ENCODE peak calls at places on chromosomes 11 and 22, in six cellular contexts. B is fibroblast of mammary gland, K is fibroblast of lung, P is GM12865, H is PC-9, Z is AG04449. Q is an unnamed sample.

GRCh38 chr11:102241026-102241425 is 76.3 kb upstream of the BIRC3 start:
- DNase-seq in B (peak), K (peak), P (peak), H (peak), Z (no peak), Q (no peak)

GRCh38 chr11:57427692-57428082 is 766 bp upstream of the SLC43A3 start:
- DNase-seq in B (peak), K (peak), P (no peak), H (no peak), Z (no peak), Q (peak)

GRCh38 chr11:2423157-2424025 is 20.9 kb downstream of the TRPM5 start:
- DNase-seq in B (no peak), K (no peak), P (no peak), H (no peak), Z (no peak), Q (no peak)

GRCh38 chr11:88338223-88338661 is 706 bp upstream of the CTSC start:
- DNase-seq in B (peak), K (peak), P (peak), H (peak), Z (no peak), Q (peak)

GRCh38 chr11:1869427-1870325 is 16.8 kb downstream of the LSP1 start:
- DNase-seq in B (no peak), K (no peak), P (no peak), H (no peak), Z (no peak), Q (no peak)

GRCh38 chr11:131372243-131372930 is 2.0 kb downstream of the NTM start:
- DNase-seq in B (no peak), K (no peak), P (no peak), H (no peak), Z (no peak), Q (no peak)

GRCh38 chr11:64762916-64763803 is 3.4 kb upstream of the PYGM start:
- DNase-seq in B (peak), K (peak), P (no peak), H (no peak), Z (peak), Q (peak)

GRCh38 chr22:27593378-27593777 is 208.2 kb downstream of the MN1 start:
- DNase-seq in B (no peak), K (no peak), P (no peak), H (no peak), Z (no peak), Q (no peak)

GRCh38 chr11:19160839-19161238 is 40.9 kb downstream of the CSRP3 start:
- DNase-seq in B (no peak), K (peak), P (no peak), H (no peak), Z (no peak), Q (no peak)

GRCh38 chr11:83303358-83303757 is 17.2 kb upstream of the CCDC90B start:
- DNase-seq in B (no peak), K (no peak), P (no peak), H (no peak), Z (no peak), Q (no peak)

GRCh38 chr22:28500005-28500404 is 179.6 kb downstream of the TTC28 start:
- DNase-seq in B (no peak), K (no peak), P (no peak), H (no peak), Z (no peak), Q (no peak)

DNA sequence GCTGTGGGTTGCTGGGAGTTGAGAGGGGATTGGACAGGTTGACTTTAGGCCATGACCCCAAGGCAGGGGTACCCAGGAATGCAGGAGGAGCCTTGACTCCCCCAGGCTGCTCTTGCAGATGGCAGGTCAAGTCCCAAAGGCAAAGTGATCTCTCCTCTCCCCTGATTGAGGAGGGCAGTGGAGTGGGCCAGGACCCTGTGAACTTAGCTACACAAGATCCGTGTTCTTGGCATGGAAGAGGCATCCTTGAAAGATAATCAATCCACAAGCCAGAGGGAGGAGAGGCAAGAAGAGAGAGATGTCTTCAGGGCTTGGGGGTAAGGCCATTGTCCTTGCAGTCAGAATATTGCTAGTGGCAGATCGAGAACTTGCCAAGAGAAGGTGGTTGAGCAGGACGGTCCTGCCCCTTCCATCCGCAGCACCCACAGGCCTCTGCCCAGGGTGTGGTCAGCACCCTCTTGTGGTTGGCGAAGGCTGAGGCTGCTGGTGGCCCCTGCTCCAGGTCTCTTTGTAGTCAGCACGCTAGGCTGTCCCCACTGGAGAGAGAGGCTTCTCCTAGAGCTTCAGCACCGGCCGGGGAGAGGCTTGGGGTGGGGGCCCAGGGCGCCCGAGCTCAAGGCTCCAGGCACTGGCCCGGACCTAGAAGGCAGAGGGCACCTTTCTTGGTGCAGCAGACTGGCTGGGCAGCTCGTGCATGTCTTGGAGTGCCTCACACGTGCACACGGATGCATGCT is 45.4 kb downstream of the KCNC1 start:
- DNase-seq in B (no peak), K (no peak), P (no peak), H (no peak), Z (no peak), Q (no peak)
- TF ChIP-seq CTCF in B (no peak), K (no peak), P (no peak), H (no peak), Z (no peak), Q (no peak)

DNA sequence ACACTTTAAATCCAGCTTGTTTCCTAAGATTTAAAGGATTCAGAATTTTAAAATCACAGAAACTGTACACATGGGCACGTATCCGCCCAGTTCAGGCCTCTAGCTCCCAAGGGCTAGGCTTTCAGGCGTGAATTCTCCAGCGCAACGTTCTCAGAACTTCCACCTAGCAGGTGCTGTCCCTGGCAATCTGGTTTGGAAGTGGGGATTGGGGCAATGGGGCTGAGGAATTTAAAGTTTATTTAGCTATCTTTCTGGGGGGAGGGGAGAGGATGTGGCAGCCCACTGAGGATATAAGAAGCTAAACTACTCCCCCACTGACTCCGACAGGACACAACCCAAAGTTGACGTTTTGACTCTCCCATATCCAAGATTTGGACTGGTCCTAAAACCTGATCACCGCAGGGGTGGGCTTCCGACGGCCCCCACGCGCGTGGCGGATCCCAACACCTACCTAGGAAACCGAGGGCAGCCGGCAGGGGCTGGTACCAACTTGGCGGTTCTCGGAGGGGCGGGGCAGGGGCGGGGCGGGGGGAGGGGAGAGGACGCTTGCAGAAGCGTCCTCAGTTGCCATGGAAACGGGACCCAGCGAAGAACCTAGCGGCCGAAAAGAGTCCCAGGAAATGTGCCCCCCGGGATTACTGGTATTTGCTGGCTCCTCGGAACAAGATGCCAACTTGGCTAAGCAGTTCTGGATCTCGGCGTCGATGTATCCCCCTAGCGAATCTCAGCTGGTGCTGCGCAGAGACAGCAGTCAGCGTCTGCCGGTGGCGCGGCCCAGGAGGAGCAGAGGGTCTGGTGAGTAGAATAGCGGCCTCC is at the start of gene HOATZ:
- DNase-seq in B (no peak), K (peak), P (peak), H (no peak), Z (no peak), Q (no peak)
- TF ChIP-seq CTCF in B (no peak), K (peak), P (no peak), H (no peak), Z (peak), Q (peak)

GRCh38 chr22:24994070-24994763 is 41.7 kb downstream of the KIAA1671 start:
- DNase-seq in B (peak), K (peak), P (no peak), H (peak), Z (no peak), Q (no peak)
- TF ChIP-seq CTCF in B (no peak), K (no peak), P (no peak), H (peak), Z (no peak), Q (no peak)

GRCh38 chr22:50248192-50249084 is 2.6 kb downstream of the HDAC10 start:
- DNase-seq in B (no peak), K (no peak), P (no peak), H (no peak), Z (no peak), Q (no peak)

GRCh38 chr22:50244420-50245213 is at the start of gene TUBGCP6:
- DNase-seq in B (peak), K (peak), P (peak), H (peak), Z (peak), Q (peak)

GRCh38 chr22:50245214-50246072 is 620 bp upstream of the TUBGCP6 start:
- DNase-seq in B (no peak), K (no peak), P (no peak), H (peak), Z (no peak), Q (no peak)

GRCh38 chr22:50247748-50248147 is 2.9 kb upstream of the TUBGCP6 start:
- DNase-seq in B (peak), K (peak), P (peak), H (no peak), Z (no peak), Q (peak)

GRCh38 chr22:50246242-50247175 is 1.7 kb upstream of the TUBGCP6 start:
- DNase-seq in B (no peak), K (no peak), P (no peak), H (no peak), Z (no peak), Q (no peak)
- TF ChIP-seq CTCF in B (no peak), K (no peak), P (no peak), H (peak), Z (no peak), Q (no peak)